ENCODE peak calls at places on chromosomes 11 and 22, in four cellular contexts. S is A549, F is colonic mucosa, H is stomach. J is an unnamed sample.

GRCh38 chr11:119195680-119196079 is 10.4 kb downstream of the NHERF4 start:
- DNase-seq in S (peak; percentile 63), F (peak; percentile 61), H (peak; percentile 75), J (peak; percentile 47)

GRCh38 chr11:10295056-10295901 is 1.3 kb upstream of the SBF2 start:
- DNase-seq in S (no peak), F (peak; percentile 35), H (no peak), J (no peak)

GRCh38 chr11:96130061-96130460 is 206.2 kb upstream of the MTMR2 start:
- DNase-seq in S (no peak), F (no peak), H (no peak), J (no peak)

GRCh38 chr22:30265851-30266444 is 703 bp downstream of the OSM start:
- DNase-seq in S (no peak), F (peak; percentile 52), H (peak; percentile 68), J (peak; percentile 85)

GRCh38 chr11:106379712-106380111 is 302.2 kb downstream of the AASDHPPT start:
- DNase-seq in S (no peak), F (no peak), H (no peak), J (no peak)

GRCh38 chr11:121298770-121299169 is 6.2 kb downstream of the SC5D start:
- DNase-seq in S (no peak), F (no peak), H (no peak), J (no peak)

GRCh38 chr11:72234920-72235319 is 9.1 kb downstream of the PHOX2A start:
- DNase-seq in S (no peak), F (no peak), H (no peak), J (no peak)

GRCh38 chr22:36107436-36107835 is 53.1 kb downstream of the APOL3 start:
- DNase-seq in S (no peak), F (no peak), H (no peak), J (no peak)

GRCh38 chr11:130722401-130722800 is 193.9 kb downstream of the SNX19 start:
- DNase-seq in S (no peak), F (no peak), H (no peak), J (no peak)

GRCh38 chr11:40166892-40167291 is 1292.6 kb downstream of the LRRC4C start:
- DNase-seq in S (no peak), F (no peak), H (no peak), J (no peak)

GRCh38 chr22:31544481-31545480 is 48.4 kb downstream of the SFI1 start:
- DNase-seq in S (no peak), F (no peak), H (no peak), J (no peak)

GRCh38 chr11:45599161-45599943 is 66.1 kb downstream of the CHST1 start:
- DNase-seq in S (no peak), F (no peak), H (no peak), J (no peak)

GRCh38 chr22:30671071-30671470 is 3.4 kb upstream of the DUSP18 start:
- DNase-seq in S (no peak), F (no peak), H (no peak), J (no peak)

GRCh38 chr11:63933459-63933858 is 5.3 kb upstream of the NAA40 start:
- DNase-seq in S (no peak), F (no peak), H (no peak), J (no peak)

GRCh38 chr22:48782817-48783511 is 1044.7 kb downstream of the BRD1 start:
- DNase-seq in S (no peak), F (no peak), H (no peak), J (no peak)

GRCh38 chr22:42933783-42934144 is 76.7 kb upstream of the ARFGAP3 start:
- DNase-seq in S (peak; percentile 73), F (no peak), H (no peak), J (no peak)

GRCh38 chr11:43419460-43419859 is 60.7 kb downstream of the TTC17 start:
- DNase-seq in S (peak; percentile 44), F (peak; percentile 63), H (peak; percentile 41), J (no peak)

GRCh38 chr11:66951927-66952337 is 6.3 kb downstream of the PC start:
- DNase-seq in S (no peak), F (peak; percentile 59), H (peak; percentile 62), J (no peak)

GRCh38 chr22:50018608-50019291 is 6.2 kb upstream of the IL17REL start:
- DNase-seq in S (no peak), F (no peak), H (no peak), J (no peak)

GRCh38 chr11:12404461-12404860 is 27.1 kb downstream of the PARVA start:
- DNase-seq in S (no peak), F (no peak), H (no peak), J (peak; percentile 55)
- H3K4me1 ChIP-seq in S (no peaks in the 10 kb centered on the region), F (no peaks in the 10 kb centered on the region), H (peaks cover 83% of the 10 kb centered on the region), J (peaks cover 18% of the 10 kb centered on the region)

DNA sequence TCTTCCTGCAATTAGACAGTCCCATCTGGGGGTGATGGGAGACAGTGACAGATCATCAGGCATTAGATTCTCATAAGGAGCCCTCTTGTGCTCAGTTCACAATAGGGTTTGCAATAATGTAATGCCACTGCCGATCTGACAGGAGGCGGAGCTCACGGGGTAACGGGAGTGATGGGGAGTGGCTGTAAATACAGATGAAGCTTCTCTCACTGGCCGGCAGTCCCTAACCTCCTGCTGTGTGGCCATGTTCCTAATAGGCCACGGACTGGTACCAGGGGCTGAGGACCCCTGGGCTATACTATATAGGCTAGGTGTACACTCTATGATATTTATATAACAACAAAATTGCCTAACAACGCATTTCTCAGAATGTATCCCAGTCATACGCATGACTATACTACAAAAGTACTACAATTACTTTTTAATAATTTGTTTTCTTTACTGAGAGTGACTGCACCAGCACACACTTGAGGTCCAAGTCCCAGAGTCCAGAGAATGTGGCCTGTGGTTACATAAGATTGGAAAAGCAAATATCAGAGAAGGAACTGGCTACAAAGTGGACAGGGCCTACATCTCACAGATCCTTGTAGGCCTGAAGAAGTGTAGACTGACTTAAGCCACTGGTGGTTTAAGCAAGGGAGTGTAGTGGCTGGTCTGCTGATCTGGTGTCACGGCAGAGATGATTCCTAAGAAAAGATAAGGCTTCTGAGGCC is 200.0 kb downstream of the LARGE1 start:
- DNase-seq in S (no peak), F (no peak), H (peak; percentile 29), J (no peak)
- H3K27ac ChIP-seq in S (no peak overlapping the region), F (no peak overlapping the region), H (peak overlapping the region; percentile 45), J (no peak overlapping the region)

GRCh38 chr11:61485080-61485479 is 23.5 kb upstream of the LRRC10B start:
- DNase-seq in S (no peak), F (no peak), H (no peak), J (no peak)
- H3K4me1 ChIP-seq in S (no peaks in the 10 kb centered on the region), F (no peaks in the 10 kb centered on the region), H (peaks cover 25% of the 10 kb centered on the region), J (no peaks in the 10 kb centered on the region)

DNA sequence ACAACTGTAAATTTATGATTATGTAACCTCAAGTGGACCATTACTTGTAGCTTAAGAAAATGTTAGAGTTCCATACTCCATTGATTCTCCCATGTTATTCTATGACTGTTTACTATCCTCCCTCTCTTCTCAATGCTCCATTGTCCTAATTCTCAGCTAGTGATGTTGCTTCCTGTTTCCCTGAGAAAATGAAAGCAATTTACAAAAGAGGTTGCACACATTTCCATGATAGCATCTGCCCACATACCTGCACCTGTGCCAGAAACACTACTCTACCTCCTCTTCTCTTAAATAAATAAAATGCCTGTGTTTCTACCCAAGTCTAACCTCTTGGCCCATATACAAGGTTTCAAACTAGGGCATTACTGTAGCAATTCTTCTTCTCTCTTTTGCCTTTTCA is 1620.9 kb downstream of the FAM181B start:
- DNase-seq in S (no peak), F (no peak), H (no peak), J (no peak)
- H3K27ac ChIP-seq in S (no peak overlapping the region), F (no peak overlapping the region), H (no peak overlapping the region), J (no peak overlapping the region)

GRCh38 chr11:6619021-6619745 is at the start of gene TPP1:
- DNase-seq in S (peak; percentile 94), F (peak; percentile 98), H (peak; percentile 94), J (peak; percentile 94)

GRCh38 chr11:6615882-6616585 is 3.2 kb downstream of the TPP1 start:
- DNase-seq in S (no peak), F (no peak), H (no peak), J (no peak)

GRCh38 chr11:6616596-6617250 is 2.5 kb downstream of the TPP1 start:
- DNase-seq in S (no peak), F (no peak), H (no peak), J (no peak)

GRCh38 chr11:6618117-6619020 is 853 bp downstream of the TPP1 start:
- DNase-seq in S (no peak), F (peak; percentile 60), H (peak; percentile 49), J (no peak)

GRCh38 chr11:6617315-6617781 is 1.9 kb downstream of the TPP1 start:
- DNase-seq in S (no peak), F (no peak), H (no peak), J (no peak)
- H3K4me1 ChIP-seq in S (peaks cover 17% of the 10 kb centered on the region), F (peaks cover 7% of the 10 kb centered on the region), H (peaks cover 43% of the 10 kb centered on the region), J (peaks cover 2% of the 10 kb centered on the region)

DNA sequence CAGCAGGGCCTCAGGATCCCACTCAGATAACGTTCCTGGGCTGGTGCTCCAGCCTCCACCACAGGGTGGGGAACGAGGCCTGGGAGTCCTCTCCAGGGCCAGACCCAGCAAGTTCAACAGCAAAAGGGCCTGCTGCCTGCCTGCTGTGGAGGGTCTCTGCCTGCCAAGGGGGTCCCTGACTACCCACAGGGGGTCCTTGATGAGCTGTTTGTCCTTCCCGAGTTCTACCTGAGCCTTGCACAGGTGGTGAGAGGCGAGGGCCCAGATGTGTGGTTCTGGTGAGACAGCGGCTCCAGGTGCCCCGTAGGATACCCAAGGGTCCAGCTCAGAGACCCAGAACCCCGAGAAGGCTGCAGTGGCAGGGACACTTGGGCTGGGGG is 4.4 kb downstream of the DUSP8 start:
- DNase-seq in S (no peak), F (no peak), H (no peak), J (peak; percentile 27)
- H3K27ac ChIP-seq in S (no peak overlapping the region), F (no peak overlapping the region), H (no peak overlapping the region), J (no peak overlapping the region)

DNA sequence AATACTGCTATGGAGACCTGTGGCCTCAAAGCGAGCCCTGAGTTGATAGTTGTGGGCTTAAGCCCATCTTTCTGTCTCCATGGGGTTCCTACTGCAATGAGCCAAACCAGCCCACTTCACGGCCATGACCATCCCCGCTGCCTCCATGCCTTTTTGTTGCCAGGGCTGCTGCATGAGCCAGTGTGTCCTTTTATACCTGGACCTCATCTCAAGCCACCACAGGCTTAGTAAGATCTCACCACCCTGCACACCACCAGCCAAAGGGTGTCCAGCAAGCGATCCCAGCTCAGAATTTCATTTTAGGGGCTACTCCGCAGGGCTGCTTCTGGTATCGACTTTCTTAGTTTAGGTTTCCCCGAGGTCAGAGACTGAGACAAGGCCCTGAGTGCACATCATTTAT is 8.3 kb downstream of the TP53AIP1 start:
- DNase-seq in S (no peak), F (no peak), H (no peak), J (no peak)
- H3K4me1 ChIP-seq in S (no peaks in the 10 kb centered on the region), F (no peaks in the 10 kb centered on the region), H (no peaks in the 10 kb centered on the region), J (no peaks in the 10 kb centered on the region)

GRCh38 chr11:116832350-116833290 is 2.9 kb downstream of the APOC3 start:
- DNase-seq in S (no peak), F (no peak), H (peak; percentile 64), J (no peak)

GRCh38 chr11:116831790-116832349 is 2.2 kb downstream of the APOC3 start:
- DNase-seq in S (no peak), F (no peak), H (no peak), J (no peak)

GRCh38 chr11:116833816-116834534 is 3.4 kb downstream of the APOA1 start:
- DNase-seq in S (no peak), F (no peak), H (no peak), J (no peak)

GRCh38 chr11:116835042-116835772 is 2.2 kb downstream of the APOA1 start:
- DNase-seq in S (no peak), F (no peak), H (no peak), J (no peak)

GRCh38 chr11:116833491-116833815 is 3.7 kb downstream of the APOC3 start:
- DNase-seq in S (no peak), F (no peak), H (no peak), J (no peak)
- H3K27ac ChIP-seq in S (no peak overlapping the region), F (no peak overlapping the region), H (no peak overlapping the region), J (no peak overlapping the region)